ENCODE peak calls at places on chromosomes 16 and 17, in six cellular contexts. S, F, A, G, U and O are unnamed samples.

GRCh38 chr16:85394511-85395206 is 218.5 kb upstream of the GSE1 start:
- DNase-seq in F (no peak), A (peak), U (no peak), G (no peak), S (no peak), O (no peak)

GRCh38 chr16:51034481-51035109 is 116.5 kb downstream of the SALL1 start:
- DNase-seq in S (no peak), F (no peak), G (no peak), U (no peak), A (no peak), O (no peak)

GRCh38 chr16:85227924-85228462 is 115.7 kb upstream of the CIBAR2 start:
- DNase-seq in G (peak), A (peak), S (peak), U (no peak), F (no peak), O (peak)

GRCh38 chr16:14497245-14498082 is 132.6 kb downstream of the PARN start:
- DNase-seq in A (no peak), U (no peak), F (no peak), S (no peak), G (no peak), O (no peak)

GRCh38 chr16:54266363-54266955 is 20.1 kb downstream of the IRX3 start:
- DNase-seq in A (no peak), G (peak), S (peak), U (no peak), F (no peak), O (no peak)

GRCh38 chr17:29115906-29116651 is 64.1 kb downstream of the MYO18A start:
- DNase-seq in S (peak), U (no peak), F (no peak), A (no peak), G (peak), O (peak)

GRCh38 chr16:86823895-86824671 is 245.7 kb downstream of the FOXL1 start:
- DNase-seq in S (peak), U (peak), A (no peak), G (peak), F (no peak), O (no peak)

GRCh38 chr17:36608280-36608679 is 6.9 kb downstream of the MRM1 start:
- DNase-seq in F (no peak), U (no peak), G (no peak), A (no peak), S (no peak), O (no peak)

GRCh38 chr17:79988163-79988971 is 47.3 kb downstream of the TBC1D16 start:
- DNase-seq in A (peak), U (peak), S (peak), G (peak), F (no peak), O (no peak)

GRCh38 chr17:73639926-73640325 is 4.3 kb downstream of the SDK2 start:
- DNase-seq in A (no peak), F (no peak), U (no peak), G (no peak), S (peak), O (no peak)

GRCh38 chr17:79699386-79700036 is 31.2 kb upstream of the ENPP7 start:
- DNase-seq in G (no peak), F (no peak), S (no peak), A (no peak), U (no peak), O (no peak)

GRCh38 chr17:74742153-74742515 is 5.1 kb downstream of the RAB37 start:
- DNase-seq in G (peak), F (no peak), U (no peak), S (no peak), A (no peak), O (peak)

GRCh38 chr16:82603784-82604411 is 22.9 kb upstream of the CDH13 start:
- DNase-seq in S (peak), A (no peak), U (peak), G (peak), F (no peak), O (no peak)

GRCh38 chr16:20191566-20191965 is 117.9 kb upstream of the GPR139 start:
- DNase-seq in G (no peak), U (no peak), S (peak), A (no peak), F (no peak), O (no peak)

DNA sequence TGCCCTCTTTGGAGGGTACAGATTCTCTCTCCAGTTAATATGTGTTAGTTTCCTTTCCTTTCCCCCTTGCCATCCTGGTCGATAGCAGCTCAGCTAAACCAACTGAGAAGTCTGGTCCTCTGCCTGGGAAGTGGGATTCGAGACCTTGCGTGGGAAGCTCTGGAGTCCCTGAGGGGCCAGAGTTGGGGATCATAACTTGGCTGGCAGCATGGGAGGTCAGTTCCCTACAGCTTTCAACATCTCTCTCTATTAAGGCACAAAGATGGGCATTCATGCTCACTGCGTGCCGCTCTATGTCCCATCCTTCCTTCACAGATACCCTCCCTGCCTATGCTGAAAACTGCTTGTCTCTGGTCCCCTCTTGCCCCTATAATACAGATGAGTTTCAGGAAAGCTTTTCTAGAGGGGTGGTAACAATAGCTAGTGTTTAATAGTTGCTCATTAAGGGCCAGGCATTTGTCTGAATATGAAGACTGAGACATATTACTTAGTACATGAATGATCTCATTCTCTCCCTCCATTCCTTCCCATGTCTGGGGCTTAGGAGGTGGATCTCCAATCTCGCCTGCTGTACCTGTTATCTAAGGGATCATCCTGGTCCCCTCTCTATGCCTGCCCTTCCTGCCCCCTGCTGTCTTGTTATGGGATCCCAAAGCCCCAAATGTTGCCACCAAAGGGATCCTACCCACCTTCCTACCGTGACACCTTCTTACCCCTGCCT is 10.8 kb downstream of the THRA start:
- DNase-seq in A (no peak), G (no peak), U (no peak), S (no peak), F (no peak), O (no peak)
- TF ChIP-seq CTCF in A (no peak), G (no peak), U (no peak), S (no peak), F (no peak), O (no peak)

DNA sequence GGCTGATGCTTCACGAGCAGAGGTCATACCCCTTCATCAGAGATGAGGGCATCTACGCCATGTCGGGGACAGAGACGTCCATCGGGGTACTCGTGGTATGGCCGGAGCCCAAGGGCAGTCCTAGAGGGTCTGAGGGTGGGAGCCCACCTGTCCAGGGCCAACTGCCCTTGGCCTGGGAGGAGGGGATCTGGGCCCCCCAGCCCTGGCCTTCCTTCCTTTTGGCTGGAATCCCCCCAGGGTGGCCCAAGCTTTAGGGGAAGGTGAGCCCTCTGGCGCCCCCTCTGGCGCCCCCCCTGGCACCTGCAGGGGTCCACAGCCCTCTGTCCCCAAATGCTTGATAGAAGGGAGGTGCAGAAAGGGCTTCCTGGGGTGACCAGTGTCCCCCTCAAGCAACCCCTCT is 69.3 kb downstream of the SCNN1B start:
- DNase-seq in F (no peak), A (no peak), G (no peak), S (no peak), U (no peak), O (no peak)
- TF ChIP-seq CTCF in F (no peak), A (no peak), G (no peak), S (no peak), U (no peak), O (no peak)

DNA sequence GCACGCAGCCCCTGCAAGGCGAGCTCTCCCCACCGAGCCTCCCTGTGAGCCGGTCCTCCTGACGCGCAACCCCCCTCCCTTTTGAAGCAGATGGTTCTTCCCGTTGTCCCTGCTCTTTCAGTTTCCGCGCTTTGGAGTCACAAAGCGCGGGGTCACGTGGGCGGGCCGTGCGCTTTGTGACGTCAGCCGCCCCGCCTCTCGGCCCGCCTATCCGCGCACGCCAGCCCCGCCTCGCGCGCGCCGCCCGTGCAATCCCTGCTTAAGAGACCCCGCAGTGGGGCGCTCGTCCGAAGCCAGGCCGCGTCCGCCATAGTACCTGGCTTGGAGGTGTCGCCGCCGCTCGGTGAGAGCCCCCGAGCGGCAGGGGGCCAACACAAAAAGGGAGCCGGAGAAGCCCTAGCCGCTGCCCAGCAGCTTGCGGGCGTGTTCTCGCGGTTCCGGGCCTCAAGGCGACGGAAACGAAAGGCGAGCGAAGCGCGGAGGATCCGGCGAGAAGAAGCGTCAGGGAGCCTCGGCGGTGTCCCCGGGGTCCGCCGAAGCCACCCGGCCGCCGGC is at the start of gene RBBP6:
- DNase-seq in F (peak), A (peak), G (peak), U (peak), S (peak), O (peak)
- TF ChIP-seq CTCF in F (peak), A (peak), G (no peak), U (peak), S (peak), O (peak)

DNA sequence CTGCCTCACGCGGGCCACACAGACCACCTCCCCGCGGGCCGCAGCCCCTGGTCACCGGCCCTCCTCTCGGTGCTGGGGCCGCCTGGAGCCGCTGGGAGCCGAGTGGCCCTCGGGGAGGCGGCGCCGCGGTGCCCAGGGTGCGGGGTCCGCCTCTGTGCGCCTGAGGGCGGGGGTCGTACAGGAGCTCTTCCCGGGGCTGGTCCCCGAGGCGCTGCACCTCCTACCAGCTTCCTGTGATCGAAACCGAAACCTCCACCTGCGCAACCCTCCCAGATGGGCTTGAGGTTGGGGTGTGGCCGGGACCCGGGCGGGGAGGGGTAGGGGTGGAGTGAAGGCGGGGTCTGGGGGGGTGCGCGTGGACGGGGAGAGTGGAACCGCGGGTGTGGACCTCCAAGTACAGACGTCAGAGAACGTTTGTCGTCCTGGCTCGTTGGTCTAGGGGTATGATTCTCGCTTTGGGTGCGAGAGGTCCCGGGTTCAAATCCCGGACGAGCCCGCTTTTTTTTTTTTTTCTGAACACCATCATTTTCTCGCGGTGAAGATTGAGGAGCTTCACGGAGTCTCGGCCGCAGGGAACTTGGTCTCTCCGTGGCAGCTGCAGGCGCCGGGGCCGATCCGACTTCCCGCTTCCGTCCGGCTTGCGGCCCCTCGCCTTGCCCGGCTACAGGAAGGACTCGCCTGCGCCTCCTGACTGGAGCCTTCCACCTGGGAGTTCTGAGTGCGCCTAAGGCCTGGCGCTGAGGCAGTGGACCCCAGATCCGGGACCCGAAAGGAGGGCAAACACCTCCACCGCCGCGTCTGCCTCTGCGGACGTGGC is 23.9 kb downstream of the ZNF213 start:
- DNase-seq in A (peak), G (peak), S (peak), F (peak), U (no peak), O (peak)
- TF ChIP-seq CTCF in A (no peak), G (no peak), S (no peak), F (no peak), U (peak), O (no peak)